ENCODE peak calls at places on chromosomes 2 and 18, in four cellular contexts. P is H9, X is IMR-90, I is neuronal stem cell. V is an unnamed sample.

GRCh38 chr2:189860161-189860560 is 75.9 kb downstream of the PMS1 start:
- DNase-seq in P (no peak), I (no peak), X (peak), V (no peak)

GRCh38 chr2:9824956-9825720 is 18.1 kb upstream of the TAF1B start:
- DNase-seq in P (no peak), X (peak), I (no peak), V (no peak)

GRCh38 chr2:241496003-241496707 is 12.2 kb downstream of the STK25 start:
- DNase-seq in X (no peak), P (no peak), I (no peak), V (no peak)

GRCh38 chr2:67260348-67261277 is 136.5 kb upstream of the ETAA1 start:
- DNase-seq in X (peak), P (no peak), I (no peak), V (no peak)

GRCh38 chr2:106314427-106314826 is 120.3 kb upstream of the UXS1 start:
- DNase-seq in I (no peak), P (no peak), X (no peak), V (no peak)

GRCh38 chr2:65656152-65656718 is 223.8 kb upstream of the SPRED2 start:
- DNase-seq in P (no peak), I (no peak), X (no peak), V (no peak)

GRCh38 chr2:189015378-189015777 is 41.2 kb downstream of the COL3A1 start:
- DNase-seq in I (peak), P (no peak), X (no peak), V (no peak)

GRCh38 chr2:25389161-25389560 is 47.4 kb upstream of the DNMT3A start:
- DNase-seq in I (no peak), X (no peak), P (no peak), V (no peak)

GRCh38 chr2:76861708-76862107 is 660.5 kb downstream of the LRRTM4 start:
- DNase-seq in I (no peak), P (no peak), X (no peak), V (no peak)

GRCh38 chr2:111671426-111672150 is 212.4 kb downstream of the ANAPC1 start:
- DNase-seq in X (no peak), I (no peak), P (no peak), V (peak)

GRCh38 chr18:79507076-79507545 is 111.4 kb downstream of the NFATC1 start:
- DNase-seq in P (no peak), I (no peak), X (no peak), V (no peak)

GRCh38 chr18:79503891-79504475 is 108.3 kb downstream of the NFATC1 start:
- DNase-seq in P (no peak), I (no peak), X (no peak), V (no peak)

GRCh38 chr18:79507546-79508480 is 112.1 kb downstream of the NFATC1 start:
- DNase-seq in X (peak), P (no peak), I (no peak), V (no peak)

GRCh38 chr18:79508565-79509535 is 113.1 kb downstream of the NFATC1 start:
- DNase-seq in X (no peak), I (no peak), P (no peak), V (no peak)

GRCh38 chr18:79506191-79507075 is 110.7 kb downstream of the NFATC1 start:
- DNase-seq in X (no peak), P (no peak), I (no peak), V (no peak)
- H4K8ac ChIP-seq in X (no peak), P (no peak), I (no peak), V (no peak)

DNA sequence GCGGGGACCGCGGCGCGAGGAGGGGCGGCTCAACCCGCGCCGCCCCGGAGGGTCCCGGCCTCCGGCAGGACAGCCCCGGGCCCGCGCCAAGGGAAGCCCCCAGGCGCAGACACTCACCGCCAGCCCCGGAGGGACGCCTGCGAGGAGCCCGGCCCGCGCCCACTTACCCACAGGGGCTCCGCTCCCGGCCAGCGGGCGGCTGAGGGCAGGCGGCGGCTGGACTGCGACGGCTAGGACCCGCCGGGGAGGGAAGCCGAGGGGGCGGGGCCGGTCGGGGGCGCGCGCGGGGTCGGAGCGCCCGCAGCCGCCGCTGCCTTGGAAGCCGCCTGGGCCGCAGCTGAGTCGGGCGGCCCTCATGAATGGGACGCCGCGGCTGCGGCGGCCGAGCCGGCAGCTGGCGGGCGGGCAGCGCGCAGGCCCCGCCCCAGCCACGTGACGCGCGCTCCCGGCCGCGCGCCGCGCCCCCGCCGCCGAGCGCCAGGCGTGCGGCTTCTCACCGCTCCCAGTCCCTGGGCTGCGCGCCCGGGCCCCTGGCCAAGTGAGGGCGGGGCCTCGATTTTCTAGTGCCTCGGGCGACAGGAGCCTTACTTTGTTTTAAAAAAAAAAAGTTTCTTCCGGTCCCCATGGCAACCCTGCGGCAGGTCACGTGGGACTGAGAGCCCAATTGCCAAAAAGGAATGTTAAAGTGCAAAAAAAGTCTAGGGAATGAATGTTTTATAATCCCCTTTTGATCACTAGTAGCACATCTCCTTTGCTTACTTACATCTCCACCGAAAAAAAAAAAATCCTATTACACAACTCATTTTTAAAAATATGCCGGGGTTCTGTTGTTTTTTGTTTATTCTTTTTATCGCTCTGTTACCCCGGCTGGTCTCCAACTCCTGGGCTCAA is at the start of gene LPIN2:
- DNase-seq in I (peak), X (peak), P (peak), V (peak)
- H4K8ac ChIP-seq in I (peak), X (peak), P (no peak), V (peak)

GRCh38 chr2:102239344-102239743 is 52.5 kb downstream of the IL1RL2 start:
- DNase-seq in X (no peak), P (no peak), I (no peak), V (no peak)
- H4K8ac ChIP-seq in X (no peak), P (no peak), I (no peak), V (no peak)

GRCh38 chr2:237734905-237735623 is 63.5 kb upstream of the RBM44 start:
- DNase-seq in P (peak), I (no peak), X (no peak), V (peak)

GRCh38 chr2:237733677-237734300 is 64.8 kb upstream of the RBM44 start:
- DNase-seq in X (no peak), I (no peak), P (no peak), V (no peak)

GRCh38 chr2:237731663-237732062 is 66.9 kb upstream of the RBM44 start:
- DNase-seq in I (no peak), X (peak), P (no peak), V (peak)

GRCh38 chr2:237732070-237732469 is 66.5 kb upstream of the RBM44 start:
- DNase-seq in P (no peak), X (no peak), I (no peak), V (no peak)

DNA sequence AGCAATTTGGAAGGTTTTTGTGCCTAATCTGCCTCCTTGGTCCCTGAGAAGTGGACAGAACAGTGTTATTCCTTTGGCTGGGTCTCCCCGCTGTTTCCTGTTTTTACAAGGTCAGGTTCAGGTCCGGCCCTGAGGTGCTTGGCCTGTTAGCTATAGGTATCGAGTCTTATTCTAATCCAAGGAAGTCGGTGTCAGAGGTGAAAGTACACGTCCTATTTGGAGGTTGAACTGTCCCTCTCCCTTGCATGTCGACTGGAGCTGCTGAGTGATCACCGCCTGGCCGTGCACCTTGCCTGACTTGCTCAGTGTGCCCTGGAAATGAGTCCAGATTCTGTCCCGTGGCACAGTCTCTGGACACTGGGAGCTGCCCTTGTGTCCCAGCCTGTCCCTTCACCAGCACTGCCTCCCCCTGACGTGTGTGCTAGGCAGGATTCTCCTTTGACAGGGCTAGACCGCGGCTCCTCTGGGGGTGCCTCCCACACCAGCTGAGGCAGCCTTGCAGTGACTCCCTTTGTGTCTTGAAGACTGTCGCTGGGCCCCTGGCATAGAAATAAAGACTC is 65.7 kb upstream of the RBM44 start:
- DNase-seq in I (no peak), X (no peak), P (no peak), V (peak)
- H4K8ac ChIP-seq in I (no peak), X (peak), P (no peak), V (no peak)

GRCh38 chr2:119549236-119549635 is 5.0 kb downstream of the CFAP221 start:
- DNase-seq in I (no peak), P (no peak), X (peak), V (no peak)
- H4K8ac ChIP-seq in I (no peak), P (no peak), X (no peak), V (no peak)

GRCh38 chr18:48920408-48921038 is 30.2 kb downstream of the SMAD7 start:
- DNase-seq in I (no peak), X (no peak), P (peak), V (no peak)
- H4K8ac ChIP-seq in I (no peak), X (no peak), P (no peak), V (no peak)

GRCh38 chr18:57002627-57003026 is 144.3 kb upstream of the BOD1L2 start:
- DNase-seq in I (no peak), X (no peak), P (no peak), V (no peak)

GRCh38 chr18:57009836-57010235 is 137.1 kb upstream of the BOD1L2 start:
- DNase-seq in X (no peak), I (no peak), P (no peak), V (no peak)

GRCh38 chr18:57004366-57005121 is 142.3 kb upstream of the BOD1L2 start:
- DNase-seq in X (peak), I (no peak), P (no peak), V (no peak)

GRCh38 chr18:57003342-57003741 is 143.5 kb upstream of the BOD1L2 start:
- DNase-seq in X (no peak), P (no peak), I (no peak), V (no peak)

GRCh38 chr18:57008001-57008686 is 138.7 kb upstream of the BOD1L2 start:
- DNase-seq in P (peak), X (no peak), I (no peak), V (no peak)
- H4K8ac ChIP-seq in P (no peak), X (no peak), I (no peak), V (no peak)

V was measured in trophoblast cell.